ENCODE peak calls at places on chromosomes 2 and 18, in nine cellular contexts. One of them, this sample, is unnamed.
A peak's percentile ranks its signal among the peaks of the same experiment; 100 is the strongest.

GRCh38 chr2:157258520-157259326 is 1.2 kb downstream of the GALNT5 start:
- DNase-seq in tibial nerve: no peak
- DNase-seq in BJ: no peak
- DNase-seq in tibial artery: no peak
- DNase-seq in ascending aorta: no peak
- DNase-seq in PC-3: no peak
- DNase-seq in IMR-90: no peak
- DNase-seq in CD4-positive, alpha-beta memory T cell: no peak
- DNase-seq in brain microvascular endothelial cell: no peak
- DNase-seq in this sample: no peak

GRCh38 chr2:23287250-23287704 is 97.7 kb upstream of the KLHL29 start:
- DNase-seq in tibial nerve: peak; percentile 11
- DNase-seq in BJ: peak; percentile 92
- DNase-seq in tibial artery: no peak
- DNase-seq in ascending aorta: no peak
- DNase-seq in PC-3: no peak
- DNase-seq in IMR-90: peak; percentile 64
- DNase-seq in CD4-positive, alpha-beta memory T cell: no peak
- DNase-seq in brain microvascular endothelial cell: peak; percentile 69
- DNase-seq in this sample: no peak

GRCh38 chr2:207160115-207160514 is 5.6 kb downstream of the KLF7 start:
- DNase-seq in tibial nerve: no peak
- DNase-seq in BJ: no peak
- DNase-seq in tibial artery: no peak
- DNase-seq in ascending aorta: no peak
- DNase-seq in PC-3: no peak
- DNase-seq in IMR-90: peak; percentile 47
- DNase-seq in CD4-positive, alpha-beta memory T cell: no peak
- DNase-seq in brain microvascular endothelial cell: no peak
- DNase-seq in this sample: no peak

GRCh38 chr2:65918760-65919187 is 486.4 kb upstream of the SPRED2 start:
- DNase-seq in tibial nerve: no peak
- DNase-seq in BJ: no peak
- DNase-seq in tibial artery: no peak
- DNase-seq in ascending aorta: no peak
- DNase-seq in PC-3: peak; percentile 27
- DNase-seq in IMR-90: no peak
- DNase-seq in CD4-positive, alpha-beta memory T cell: no peak
- DNase-seq in brain microvascular endothelial cell: no peak
- DNase-seq in this sample: peak; percentile 16

GRCh38 chr18:54209471-54210180 is 14.8 kb downstream of the MBD2 start:
- DNase-seq in tibial nerve: no peak
- DNase-seq in BJ: no peak
- DNase-seq in tibial artery: no peak
- DNase-seq in ascending aorta: no peak
- DNase-seq in PC-3: no peak
- DNase-seq in IMR-90: peak; percentile 15
- DNase-seq in CD4-positive, alpha-beta memory T cell: no peak
- DNase-seq in brain microvascular endothelial cell: peak; percentile 7
- DNase-seq in this sample: no peak

GRCh38 chr2:240479111-240479501 is 43.6 kb downstream of the GPC1 start:
- DNase-seq in tibial nerve: no peak
- DNase-seq in BJ: no peak
- DNase-seq in tibial artery: no peak
- DNase-seq in ascending aorta: no peak
- DNase-seq in PC-3: no peak
- DNase-seq in IMR-90: no peak
- DNase-seq in CD4-positive, alpha-beta memory T cell: no peak
- DNase-seq in brain microvascular endothelial cell: no peak
- DNase-seq in this sample: peak; percentile 22

GRCh38 chr2:74239346-74239745 is 40.9 kb downstream of the MTHFD2 start:
- DNase-seq in tibial nerve: no peak
- DNase-seq in BJ: no peak
- DNase-seq in tibial artery: peak; percentile 49
- DNase-seq in ascending aorta: no peak
- DNase-seq in PC-3: no peak
- DNase-seq in IMR-90: no peak
- DNase-seq in CD4-positive, alpha-beta memory T cell: no peak
- DNase-seq in brain microvascular endothelial cell: no peak
- DNase-seq in this sample: no peak

GRCh38 chr2:42519624-42520023 is 25.8 kb upstream of the KCNG3 start:
- DNase-seq in tibial nerve: no peak
- DNase-seq in BJ: no peak
- DNase-seq in tibial artery: no peak
- DNase-seq in ascending aorta: no peak
- DNase-seq in PC-3: no peak
- DNase-seq in IMR-90: no peak
- DNase-seq in CD4-positive, alpha-beta memory T cell: no peak
- DNase-seq in brain microvascular endothelial cell: no peak
- DNase-seq in this sample: no peak

GRCh38 chr2:190637903-190638618 is 10.8 kb upstream of the NAB1 start:
- DNase-seq in tibial nerve: no peak
- DNase-seq in BJ: no peak
- DNase-seq in tibial artery: peak; percentile 74
- DNase-seq in ascending aorta: no peak
- DNase-seq in PC-3: no peak
- DNase-seq in IMR-90: no peak
- DNase-seq in CD4-positive, alpha-beta memory T cell: no peak
- DNase-seq in brain microvascular endothelial cell: peak; percentile 39
- DNase-seq in this sample: no peak

GRCh38 chr2:47534179-47534919 is 131.4 kb downstream of the MSH2 start:
- DNase-seq in tibial nerve: no peak
- DNase-seq in BJ: peak; percentile 30
- DNase-seq in tibial artery: no peak
- DNase-seq in ascending aorta: no peak
- DNase-seq in PC-3: peak; percentile 74
- DNase-seq in IMR-90: peak; percentile 89
- DNase-seq in CD4-positive, alpha-beta memory T cell: no peak
- DNase-seq in brain microvascular endothelial cell: peak; percentile 86
- DNase-seq in this sample: peak; percentile 71

GRCh38 chr2:75605770-75606535 is 40.6 kb upstream of the MRPL19 start:
- DNase-seq in tibial nerve: no peak
- DNase-seq in BJ: peak; percentile 94
- DNase-seq in tibial artery: no peak
- DNase-seq in ascending aorta: no peak
- DNase-seq in PC-3: peak; percentile 98
- DNase-seq in IMR-90: peak; percentile 97
- DNase-seq in CD4-positive, alpha-beta memory T cell: no peak
- DNase-seq in brain microvascular endothelial cell: peak; percentile 94
- DNase-seq in this sample: peak; percentile 25

GRCh38 chr2:217356795-217357194 is 496.9 kb upstream of the TNP1 start:
- DNase-seq in tibial nerve: peak; percentile 33
- DNase-seq in BJ: no peak
- DNase-seq in tibial artery: peak; percentile 89
- DNase-seq in ascending aorta: no peak
- DNase-seq in PC-3: no peak
- DNase-seq in IMR-90: no peak
- DNase-seq in CD4-positive, alpha-beta memory T cell: no peak
- DNase-seq in brain microvascular endothelial cell: no peak
- DNase-seq in this sample: no peak

GRCh38 chr2:25380586-25381360 is 39.0 kb upstream of the DNMT3A start:
- DNase-seq in tibial nerve: no peak
- DNase-seq in BJ: no peak
- DNase-seq in tibial artery: peak; percentile 33
- DNase-seq in ascending aorta: no peak
- DNase-seq in PC-3: no peak
- DNase-seq in IMR-90: no peak
- DNase-seq in CD4-positive, alpha-beta memory T cell: no peak
- DNase-seq in brain microvascular endothelial cell: no peak
- DNase-seq in this sample: no peak

GRCh38 chr2:77954931-77955330 is 432.8 kb upstream of the LRRTM4 start:
- DNase-seq in tibial nerve: no peak
- DNase-seq in BJ: no peak
- DNase-seq in tibial artery: no peak
- DNase-seq in ascending aorta: no peak
- DNase-seq in PC-3: no peak
- DNase-seq in IMR-90: no peak
- DNase-seq in CD4-positive, alpha-beta memory T cell: no peak
- DNase-seq in brain microvascular endothelial cell: no peak
- DNase-seq in this sample: no peak

GRCh38 chr2:144354953-144355352 is 165.0 kb downstream of the ZEB2 start:
- DNase-seq in tibial nerve: no peak
- DNase-seq in BJ: no peak
- DNase-seq in tibial artery: no peak
- DNase-seq in ascending aorta: no peak
- DNase-seq in PC-3: peak; percentile 43
- DNase-seq in IMR-90: peak; percentile 20
- DNase-seq in CD4-positive, alpha-beta memory T cell: no peak
- DNase-seq in brain microvascular endothelial cell: no peak
- DNase-seq in this sample: no peak

DNA sequence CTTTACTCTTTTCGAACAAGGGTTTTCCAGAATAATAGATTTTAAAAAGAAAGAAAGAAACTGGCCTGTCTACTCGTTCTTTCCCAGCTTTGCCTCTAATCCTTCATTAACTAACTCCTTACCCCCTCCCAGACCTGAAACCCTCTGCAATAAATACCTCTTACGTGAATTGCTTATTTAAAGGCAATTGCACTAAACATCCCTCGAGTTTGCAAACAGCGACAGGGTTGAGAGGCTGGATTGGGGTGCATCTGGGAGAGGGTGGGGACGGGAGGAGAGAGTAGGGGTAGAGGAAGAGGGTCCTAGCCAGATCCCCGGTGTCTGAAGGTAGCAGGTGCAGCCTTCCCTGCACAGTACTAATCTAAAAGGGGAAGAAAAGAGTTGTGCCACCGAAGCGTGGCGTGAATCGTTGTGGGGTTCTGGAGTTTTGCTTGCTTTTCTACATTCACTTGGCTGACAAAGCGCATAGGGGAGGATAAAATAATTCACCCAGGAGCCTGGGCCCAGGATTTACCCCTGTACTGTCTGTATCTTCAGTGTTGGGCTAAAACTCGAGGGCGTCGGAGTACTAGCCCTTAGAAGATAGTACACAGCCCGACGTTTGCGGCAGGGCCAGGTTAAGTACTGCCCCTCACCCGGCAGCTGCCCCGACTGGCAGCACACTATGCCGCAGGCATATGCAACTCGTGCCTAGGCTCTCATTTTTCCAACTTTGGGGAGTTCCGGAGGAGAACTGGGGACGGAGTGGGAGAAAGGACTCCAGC is 1.9 kb upstream of the NEUROD1 start:
- DNase-seq in tibial nerve: no peak
- DNase-seq in BJ: no peak
- DNase-seq in tibial artery: no peak
- DNase-seq in ascending aorta: no peak
- DNase-seq in PC-3: no peak
- DNase-seq in IMR-90: no peak
- DNase-seq in CD4-positive, alpha-beta memory T cell: no peak
- DNase-seq in brain microvascular endothelial cell: no peak
- DNase-seq in this sample: peak; percentile 20
- H3K27me3 ChIP-seq in tibial nerve: peaks cover 95% of the 10 kb centered on the region
- H3K27me3 ChIP-seq in BJ: peaks cover 70% of the 10 kb centered on the region
- H3K27me3 ChIP-seq in tibial artery: peaks cover 94% of the 10 kb centered on the region
- H3K27me3 ChIP-seq in ascending aorta: peaks cover 9% of the 10 kb centered on the region
- H3K27me3 ChIP-seq in PC-3: peaks cover 35% of the 10 kb centered on the region
- H3K27me3 ChIP-seq in IMR-90: peaks cover 78% of the 10 kb centered on the region
- H3K27me3 ChIP-seq in CD4-positive, alpha-beta memory T cell: peaks cover 64% of the 10 kb centered on the region
- H3K27me3 ChIP-seq in brain microvascular endothelial cell: peaks cover 82% of the 10 kb centered on the region
- H3K27me3 ChIP-seq in this sample: peaks cover 96% of the 10 kb centered on the region

GRCh38 chr2:40824269-40824668 is 372.4 kb upstream of the SLC8A1 start:
- DNase-seq in tibial nerve: no peak
- DNase-seq in BJ: no peak
- DNase-seq in tibial artery: no peak
- DNase-seq in ascending aorta: no peak
- DNase-seq in PC-3: no peak
- DNase-seq in IMR-90: no peak
- DNase-seq in CD4-positive, alpha-beta memory T cell: no peak
- DNase-seq in brain microvascular endothelial cell: no peak
- DNase-seq in this sample: no peak
- H3K4me3 ChIP-seq in tibial nerve: no peak overlapping the region
- H3K4me3 ChIP-seq in BJ: no peak overlapping the region
- H3K4me3 ChIP-seq in tibial artery: no peak overlapping the region
- H3K4me3 ChIP-seq in ascending aorta: no peak overlapping the region
- H3K4me3 ChIP-seq in PC-3: no peak overlapping the region
- H3K4me3 ChIP-seq in IMR-90: no peak overlapping the region
- H3K4me3 ChIP-seq in CD4-positive, alpha-beta memory T cell: no peak overlapping the region
- H3K4me3 ChIP-seq in brain microvascular endothelial cell: no peak overlapping the region
- H3K4me3 ChIP-seq in this sample: no peak overlapping the region

DNA sequence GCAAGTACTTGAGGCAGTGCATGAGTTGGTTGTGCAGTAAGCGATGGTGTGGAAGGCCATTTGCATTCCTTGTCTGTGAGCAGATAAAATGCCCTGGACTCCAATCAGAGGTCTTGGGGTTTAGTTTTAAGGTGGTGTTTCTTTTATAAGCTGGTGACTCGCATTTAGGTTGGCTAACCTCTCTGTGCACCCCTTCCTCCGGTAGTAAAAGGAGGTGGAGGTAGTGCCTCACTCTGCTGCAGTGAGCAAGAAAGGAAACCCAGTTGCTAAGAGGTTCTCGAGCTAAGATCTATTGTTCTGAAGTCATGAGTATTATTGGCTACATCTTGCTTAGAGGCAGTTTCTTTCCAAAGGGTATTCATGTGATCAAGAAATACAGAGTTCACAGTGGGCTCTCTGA is 74.3 kb upstream of the EML6 start:
- DNase-seq in tibial nerve: no peak
- DNase-seq in BJ: no peak
- DNase-seq in tibial artery: no peak
- DNase-seq in ascending aorta: no peak
- DNase-seq in PC-3: no peak
- DNase-seq in IMR-90: no peak
- DNase-seq in CD4-positive, alpha-beta memory T cell: no peak
- DNase-seq in brain microvascular endothelial cell: no peak
- DNase-seq in this sample: no peak
- H3K36me3 ChIP-seq in tibial nerve: peaks cover 36% of the 10 kb centered on the region
- H3K36me3 ChIP-seq in BJ: peaks cover 44% of the 10 kb centered on the region
- H3K36me3 ChIP-seq in tibial artery: peaks cover 99% of the 10 kb centered on the region
- H3K36me3 ChIP-seq in ascending aorta: peaks cover 93% of the 10 kb centered on the region
- H3K36me3 ChIP-seq in PC-3: peaks cover 98% of the 10 kb centered on the region
- H3K36me3 ChIP-seq in IMR-90: peaks cover 69% of the 10 kb centered on the region
- H3K36me3 ChIP-seq in CD4-positive, alpha-beta memory T cell: peaks cover 86% of the 10 kb centered on the region
- H3K36me3 ChIP-seq in brain microvascular endothelial cell: peaks cover 98% of the 10 kb centered on the region
- H3K36me3 ChIP-seq in this sample: peaks cover 63% of the 10 kb centered on the region

DNA sequence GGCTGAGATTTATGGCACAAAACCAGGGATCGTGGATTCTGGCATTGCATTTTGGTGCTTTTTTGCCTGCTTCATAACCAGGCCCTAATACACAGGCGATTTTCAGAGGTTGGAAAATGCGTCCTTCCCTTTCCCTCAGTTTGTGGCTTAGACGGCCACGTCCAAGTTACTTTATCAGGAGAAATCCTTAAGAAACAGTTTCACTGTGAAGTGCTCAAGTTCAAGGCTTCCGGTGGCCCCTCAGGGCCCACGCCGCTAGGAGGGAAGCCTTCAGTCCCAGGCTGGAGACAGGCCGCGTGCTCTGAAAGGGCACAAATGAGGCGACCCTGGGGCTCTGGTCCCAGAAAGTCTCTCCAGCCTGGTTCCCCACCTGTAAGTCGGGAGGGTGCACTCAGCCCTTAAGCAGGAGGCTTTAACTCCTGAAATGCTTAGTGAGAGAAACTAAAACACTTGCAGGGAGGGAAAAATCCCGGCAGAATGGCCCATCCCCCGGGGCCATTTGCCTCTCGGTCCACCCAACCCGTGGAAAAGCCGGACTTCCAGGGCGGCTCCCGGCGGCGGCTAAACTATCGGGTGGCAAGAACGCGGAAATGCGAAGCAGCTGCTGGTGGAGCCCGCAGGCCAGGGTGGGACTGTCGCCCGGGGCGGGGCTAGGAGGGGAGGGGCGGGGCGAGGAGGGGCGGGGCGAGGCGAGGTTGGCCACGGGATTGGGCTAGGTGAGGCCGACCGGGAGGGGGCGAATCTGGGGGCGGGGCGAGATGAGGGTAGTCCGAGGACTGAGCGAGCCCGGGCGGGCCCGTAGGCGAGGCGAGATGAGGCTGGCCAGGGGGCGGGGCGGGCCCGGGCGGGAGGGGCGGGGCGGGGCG is 574 bp upstream of the SLC66A3 start:
- DNase-seq in tibial nerve: peak; percentile 95
- DNase-seq in BJ: peak; percentile 55
- DNase-seq in tibial artery: peak; percentile 99
- DNase-seq in ascending aorta: peak; percentile 88
- DNase-seq in PC-3: peak; percentile 91
- DNase-seq in IMR-90: peak; percentile 93
- DNase-seq in CD4-positive, alpha-beta memory T cell: peak; percentile 97
- DNase-seq in brain microvascular endothelial cell: peak; percentile 95
- DNase-seq in this sample: peak; percentile 100
- H3K27me3 ChIP-seq in tibial nerve: no peaks in the 10 kb centered on the region
- H3K27me3 ChIP-seq in BJ: peaks cover 4% of the 10 kb centered on the region
- H3K27me3 ChIP-seq in tibial artery: no peaks in the 10 kb centered on the region
- H3K27me3 ChIP-seq in ascending aorta: no peaks in the 10 kb centered on the region
- H3K27me3 ChIP-seq in PC-3: no peaks in the 10 kb centered on the region
- H3K27me3 ChIP-seq in IMR-90: peaks cover 2% of the 10 kb centered on the region
- H3K27me3 ChIP-seq in CD4-positive, alpha-beta memory T cell: no peaks in the 10 kb centered on the region
- H3K27me3 ChIP-seq in brain microvascular endothelial cell: no peaks in the 10 kb centered on the region
- H3K27me3 ChIP-seq in this sample: peaks cover 12% of the 10 kb centered on the region